ENCODE peak calls at places on chromosomes 4 and X, in five cellular contexts. O is NB4, D is GM23248, J is NCI-H460, I is spleen. B is an unnamed sample.

GRCh38 chr4:15234585-15235126 is 193.2 kb upstream of the C1QTNF7 start:
- DNase-seq in O (no peak), D (peak; percentile 94), J (no peak), I (no peak), B (no peak)

GRCh38 chr4:146059865-146060264 is 115.7 kb upstream of the LSM6 start:
- DNase-seq in O (no peak), D (no peak), J (no peak), I (no peak), B (peak; percentile 91)

GRCh38 chr4:159177265-159178146 is 74.6 kb downstream of the RAPGEF2 start:
- DNase-seq in O (no peak), D (no peak), J (no peak), I (no peak), B (no peak)

GRCh38 chrX:150515801-150516200 is 52.6 kb upstream of the MTM1 start:
- DNase-seq in O (no peak), D (no peak), J (no peak), I (no peak), B (no peak)

GRCh38 chrX:140034916-140035315 is 69.6 kb upstream of the CXorf66 start:
- DNase-seq in O (peak; percentile 4), D (peak; percentile 20), J (no peak), I (no peak), B (no peak)

GRCh38 chrX:9911479-9911878 is 55.7 kb upstream of the CLDN34 start:
- DNase-seq in O (peak; percentile 48), D (peak; percentile 51), J (no peak), I (no peak), B (no peak)

GRCh38 chr4:90345549-90345948 is 218.4 kb downstream of the CCSER1 start:
- DNase-seq in O (no peak), D (no peak), J (no peak), I (no peak), B (no peak)

GRCh38 chrX:23435575-23435974 is 100.9 kb downstream of the PTCHD1 start:
- DNase-seq in O (no peak), D (no peak), J (no peak), I (no peak), B (no peak)

GRCh38 chrX:50698944-50699343 is 115.0 kb downstream of the SHROOM4 start:
- DNase-seq in O (no peak), D (no peak), J (no peak), I (no peak), B (no peak)

GRCh38 chrX:57104921-57105398 is 16.4 kb downstream of the SPIN2B start:
- DNase-seq in O (no peak), D (no peak), J (no peak), I (no peak), B (no peak)

GRCh38 chr4:47771020-47771419 is 66.8 kb downstream of the CORIN start:
- DNase-seq in O (no peak), D (no peak), J (no peak), I (no peak), B (no peak)

GRCh38 chrX:31832263-31832662 is 760.4 kb upstream of the FTHL17 start:
- DNase-seq in O (no peak), D (no peak), J (no peak), I (no peak), B (no peak)

GRCh38 chr4:113878718-113879117 is 100.7 kb downstream of the ARSJ start:
- DNase-seq in O (peak; percentile 3), D (peak; percentile 39), J (no peak), I (no peak), B (no peak)

GRCh38 chr4:83083925-83084475 is 30.5 kb downstream of the PLAC8 start:
- DNase-seq in O (peak; percentile 43), D (no peak), J (no peak), I (peak; percentile 87), B (peak; percentile 78)

GRCh38 chrX:151227637-151228036 is 51.3 kb downstream of the GPR50 start:
- DNase-seq in O (no peak), D (no peak), J (no peak), I (no peak), B (no peak)

GRCh38 chrX:130111220-130111934 is 1.1 kb upstream of the ELF4 start:
- DNase-seq in O (peak; percentile 46), D (peak; percentile 51), J (no peak), I (peak; percentile 86), B (no peak)

GRCh38 chrX:35664838-35665237 is 133.3 kb upstream of the MAGEB16 start:
- DNase-seq in O (no peak), D (no peak), J (no peak), I (no peak), B (no peak)

GRCh38 chr4:102143433-102143832 is 201.8 kb downstream of the SLC39A8 start:
- DNase-seq in O (no peak), D (no peak), J (no peak), I (no peak), B (no peak)

GRCh38 chr4:56182356-56182755 is 204.9 kb downstream of the AASDH start:
- DNase-seq in O (peak; percentile 80), D (no peak), J (no peak), I (no peak), B (no peak)

GRCh38 chr4:113328514-113328913 is 279.1 kb downstream of the ANK2 start:
- DNase-seq in O (peak; percentile 28), D (peak; percentile 23), J (peak; percentile 2), I (no peak), B (no peak)

GRCh38 chr4:95296052-95296451 is 252.7 kb downstream of the UNC5C start:
- DNase-seq in O (no peak), D (no peak), J (no peak), I (no peak), B (no peak)

GRCh38 chr4:125765936-125766335 is 451.2 kb downstream of the FAT4 start:
- DNase-seq in O (no peak), D (peak; percentile 43), J (no peak), I (no peak), B (no peak)

GRCh38 chr4:89365375-89366170 is 58.0 kb upstream of the GPRIN3 start:
- DNase-seq in O (no peak), D (no peak), J (no peak), I (no peak), B (no peak)

GRCh38 chr4:183447646-183448045 is 3.2 kb downstream of the CDKN2AIP start:
- DNase-seq in O (no peak), D (no peak), J (no peak), I (no peak), B (no peak)

GRCh38 chrX:133365886-133366611 is 49.2 kb downstream of the GPC4 start:
- DNase-seq in O (no peak), D (peak; percentile 50), J (no peak), I (no peak), B (no peak)

GRCh38 chr4:81436928-81437327 is 34.8 kb downstream of the RASGEF1B start:
- DNase-seq in O (no peak), D (no peak), J (no peak), I (no peak), B (no peak)

GRCh38 chr4:1695913-1696312 is 11.8 kb upstream of the FAM53A start:
- DNase-seq in O (no peak), D (no peak), J (no peak), I (no peak), B (no peak)

GRCh38 chr4:111281219-111281618 is 658.3 kb upstream of the PITX2 start:
- DNase-seq in O (no peak), D (no peak), J (no peak), I (no peak), B (no peak)

GRCh38 chrX:143581260-143581659 is 54.6 kb downstream of the SLITRK4 start:
- DNase-seq in O (no peak), D (no peak), J (no peak), I (no peak), B (no peak)

GRCh38 chr4:90293320-90293719 is 166.1 kb downstream of the CCSER1 start:
- DNase-seq in O (no peak), D (peak; percentile 44), J (no peak), I (no peak), B (peak; percentile 7)

GRCh38 chr4:71186566-71187398 is 152.0 kb upstream of the SLC4A4 start:
- DNase-seq in O (no peak), D (peak; percentile 85), J (no peak), I (peak; percentile 84), B (peak; percentile 15)

B was measured in naive B cell.